ENCODE peak calls at places on chromosome 14, in eight cellular contexts. One of them, this sample, is unnamed.

GRCh38 chr14:89386214-89386886 is 30.7 kb downstream of the FOXN3 start:
- DNase-seq in DND-41: peak; percentile 42
- DNase-seq in mammary epithelial cell: no peak
- DNase-seq in Karpas-422: no peak
- DNase-seq in endothelial cell of umbilical vein: peak; percentile 12
- DNase-seq in OCI-LY7: no peak
- DNase-seq in HCT116: no peak
- DNase-seq in fibroblast of lung: peak; percentile 32
- DNase-seq in this sample: peak; percentile 74

GRCh38 chr14:96391293-96392118 is 422 bp upstream of the AK7 start:
- DNase-seq in DND-41: peak; percentile 98
- DNase-seq in mammary epithelial cell: peak; percentile 94
- DNase-seq in Karpas-422: peak; percentile 100
- DNase-seq in endothelial cell of umbilical vein: peak; percentile 96
- DNase-seq in OCI-LY7: peak; percentile 94
- DNase-seq in HCT116: peak; percentile 85
- DNase-seq in fibroblast of lung: peak; percentile 94
- DNase-seq in this sample: peak; percentile 98

GRCh38 chr14:33839193-33840076 is 111.4 kb downstream of the EGLN3 start:
- DNase-seq in DND-41: peak; percentile 70
- DNase-seq in mammary epithelial cell: peak; percentile 24
- DNase-seq in Karpas-422: peak; percentile 83
- DNase-seq in endothelial cell of umbilical vein: peak; percentile 37
- DNase-seq in OCI-LY7: peak; percentile 58
- DNase-seq in HCT116: peak; percentile 31
- DNase-seq in fibroblast of lung: peak; percentile 61
- DNase-seq in this sample: peak; percentile 76

GRCh38 chr14:72291908-72292688 is 359.9 kb downstream of the RGS6 start:
- DNase-seq in DND-41: peak; percentile 31
- DNase-seq in mammary epithelial cell: peak; percentile 54
- DNase-seq in Karpas-422: peak; percentile 87
- DNase-seq in endothelial cell of umbilical vein: peak; percentile 5
- DNase-seq in OCI-LY7: peak; percentile 20
- DNase-seq in HCT116: peak; percentile 15
- DNase-seq in fibroblast of lung: peak; percentile 49
- DNase-seq in this sample: peak; percentile 76

GRCh38 chr14:55122441-55122986 is 6.5 kb upstream of the LGALS3 start:
- DNase-seq in DND-41: no peak
- DNase-seq in mammary epithelial cell: no peak
- DNase-seq in Karpas-422: no peak
- DNase-seq in endothelial cell of umbilical vein: no peak
- DNase-seq in OCI-LY7: no peak
- DNase-seq in HCT116: no peak
- DNase-seq in fibroblast of lung: peak; percentile 63
- DNase-seq in this sample: no peak

GRCh38 chr14:60861545-60862147 is 119.2 kb downstream of the TRMT5 start:
- DNase-seq in DND-41: no peak
- DNase-seq in mammary epithelial cell: no peak
- DNase-seq in Karpas-422: no peak
- DNase-seq in endothelial cell of umbilical vein: no peak
- DNase-seq in OCI-LY7: no peak
- DNase-seq in HCT116: no peak
- DNase-seq in fibroblast of lung: no peak
- DNase-seq in this sample: no peak

GRCh38 chr14:105474478-105475268 is at the start of gene CRIP2:
- DNase-seq in DND-41: no peak
- DNase-seq in mammary epithelial cell: peak; percentile 47
- DNase-seq in Karpas-422: peak; percentile 77
- DNase-seq in endothelial cell of umbilical vein: peak; percentile 41
- DNase-seq in OCI-LY7: no peak
- DNase-seq in HCT116: no peak
- DNase-seq in fibroblast of lung: no peak
- DNase-seq in this sample: peak; percentile 83

GRCh38 chr14:89507521-89507920 is 90.5 kb upstream of the FOXN3 start:
- DNase-seq in DND-41: no peak
- DNase-seq in mammary epithelial cell: peak; percentile 87
- DNase-seq in Karpas-422: no peak
- DNase-seq in endothelial cell of umbilical vein: peak; percentile 76
- DNase-seq in OCI-LY7: no peak
- DNase-seq in HCT116: peak; percentile 75
- DNase-seq in fibroblast of lung: peak; percentile 79
- DNase-seq in this sample: peak; percentile 78

GRCh38 chr14:90087433-90087832 is 25.6 kb downstream of the KCNK13 start:
- DNase-seq in DND-41: no peak
- DNase-seq in mammary epithelial cell: peak; percentile 30
- DNase-seq in Karpas-422: peak; percentile 63
- DNase-seq in endothelial cell of umbilical vein: no peak
- DNase-seq in OCI-LY7: no peak
- DNase-seq in HCT116: no peak
- DNase-seq in fibroblast of lung: peak; percentile 55
- DNase-seq in this sample: peak; percentile 75

GRCh38 chr14:81710232-81710845 is 176.7 kb upstream of the SEL1L start:
- DNase-seq in DND-41: peak; percentile 21
- DNase-seq in mammary epithelial cell: peak; percentile 20
- DNase-seq in Karpas-422: peak; percentile 88
- DNase-seq in endothelial cell of umbilical vein: no peak
- DNase-seq in OCI-LY7: peak; percentile 52
- DNase-seq in HCT116: peak; percentile 16
- DNase-seq in fibroblast of lung: peak; percentile 11
- DNase-seq in this sample: peak; percentile 31

GRCh38 chr14:38808734-38809455 is 294.1 kb downstream of the SEC23A start:
- DNase-seq in DND-41: peak; percentile 16
- DNase-seq in mammary epithelial cell: peak; percentile 21
- DNase-seq in Karpas-422: peak; percentile 78
- DNase-seq in endothelial cell of umbilical vein: no peak
- DNase-seq in OCI-LY7: no peak
- DNase-seq in HCT116: peak; percentile 1
- DNase-seq in fibroblast of lung: no peak
- DNase-seq in this sample: no peak

GRCh38 chr14:90871605-90872233 is 55.5 kb upstream of the TTC7B start:
- DNase-seq in DND-41: no peak
- DNase-seq in mammary epithelial cell: peak; percentile 84
- DNase-seq in Karpas-422: no peak
- DNase-seq in endothelial cell of umbilical vein: peak; percentile 30
- DNase-seq in OCI-LY7: no peak
- DNase-seq in HCT116: no peak
- DNase-seq in fibroblast of lung: peak; percentile 49
- DNase-seq in this sample: peak; percentile 58

GRCh38 chr14:69553221-69553620 is 21.4 kb downstream of the CCDC177 start:
- DNase-seq in DND-41: no peak
- DNase-seq in mammary epithelial cell: peak; percentile 58
- DNase-seq in Karpas-422: no peak
- DNase-seq in endothelial cell of umbilical vein: no peak
- DNase-seq in OCI-LY7: no peak
- DNase-seq in HCT116: no peak
- DNase-seq in fibroblast of lung: peak; percentile 85
- DNase-seq in this sample: peak; percentile 75

GRCh38 chr14:100669011-100669412 is 57.7 kb upstream of the DLK1 start:
- DNase-seq in DND-41: no peak
- DNase-seq in mammary epithelial cell: no peak
- DNase-seq in Karpas-422: no peak
- DNase-seq in endothelial cell of umbilical vein: no peak
- DNase-seq in OCI-LY7: no peak
- DNase-seq in HCT116: no peak
- DNase-seq in fibroblast of lung: no peak
- DNase-seq in this sample: no peak

GRCh38 chr14:49770212-49770817 is 2.4 kb downstream of the KLHDC2 start:
- DNase-seq in DND-41: no peak
- DNase-seq in mammary epithelial cell: no peak
- DNase-seq in Karpas-422: no peak
- DNase-seq in endothelial cell of umbilical vein: no peak
- DNase-seq in OCI-LY7: no peak
- DNase-seq in HCT116: no peak
- DNase-seq in fibroblast of lung: peak; percentile 62
- DNase-seq in this sample: peak; percentile 28

GRCh38 chr14:96711559-96712267 is 85.5 kb upstream of the VRK1 start:
- DNase-seq in DND-41: no peak
- DNase-seq in mammary epithelial cell: no peak
- DNase-seq in Karpas-422: no peak
- DNase-seq in endothelial cell of umbilical vein: no peak
- DNase-seq in OCI-LY7: no peak
- DNase-seq in HCT116: no peak
- DNase-seq in fibroblast of lung: no peak
- DNase-seq in this sample: no peak

GRCh38 chr14:69261761-69262331 is 1.9 kb downstream of the GALNT16 start:
- DNase-seq in DND-41: no peak
- DNase-seq in mammary epithelial cell: no peak
- DNase-seq in Karpas-422: no peak
- DNase-seq in endothelial cell of umbilical vein: no peak
- DNase-seq in OCI-LY7: no peak
- DNase-seq in HCT116: no peak
- DNase-seq in fibroblast of lung: no peak
- DNase-seq in this sample: peak; percentile 55

GRCh38 chr14:68397371-68397779 is 395.5 kb downstream of the ZFP36L1 start:
- DNase-seq in DND-41: no peak
- DNase-seq in mammary epithelial cell: no peak
- DNase-seq in Karpas-422: no peak
- DNase-seq in endothelial cell of umbilical vein: no peak
- DNase-seq in OCI-LY7: no peak
- DNase-seq in HCT116: no peak
- DNase-seq in fibroblast of lung: no peak
- DNase-seq in this sample: no peak

GRCh38 chr14:74289801-74290200 is 12.9 kb downstream of the ABCD4 start:
- DNase-seq in DND-41: no peak
- DNase-seq in mammary epithelial cell: no peak
- DNase-seq in Karpas-422: no peak
- DNase-seq in endothelial cell of umbilical vein: no peak
- DNase-seq in OCI-LY7: no peak
- DNase-seq in HCT116: no peak
- DNase-seq in fibroblast of lung: no peak
- DNase-seq in this sample: no peak
- H4K20me1 ChIP-seq in DND-41: peaks cover 15% of the 10 kb centered on the region
- H4K20me1 ChIP-seq in mammary epithelial cell: no peaks in the 10 kb centered on the region
- H4K20me1 ChIP-seq in Karpas-422: no peaks in the 10 kb centered on the region
- H4K20me1 ChIP-seq in endothelial cell of umbilical vein: peaks cover 2% of the 10 kb centered on the region
- H4K20me1 ChIP-seq in OCI-LY7: no peaks in the 10 kb centered on the region
- H4K20me1 ChIP-seq in HCT116: no peaks in the 10 kb centered on the region
- H4K20me1 ChIP-seq in fibroblast of lung: no peaks in the 10 kb centered on the region
- H4K20me1 ChIP-seq in this sample: no peaks in the 10 kb centered on the region

DNA sequence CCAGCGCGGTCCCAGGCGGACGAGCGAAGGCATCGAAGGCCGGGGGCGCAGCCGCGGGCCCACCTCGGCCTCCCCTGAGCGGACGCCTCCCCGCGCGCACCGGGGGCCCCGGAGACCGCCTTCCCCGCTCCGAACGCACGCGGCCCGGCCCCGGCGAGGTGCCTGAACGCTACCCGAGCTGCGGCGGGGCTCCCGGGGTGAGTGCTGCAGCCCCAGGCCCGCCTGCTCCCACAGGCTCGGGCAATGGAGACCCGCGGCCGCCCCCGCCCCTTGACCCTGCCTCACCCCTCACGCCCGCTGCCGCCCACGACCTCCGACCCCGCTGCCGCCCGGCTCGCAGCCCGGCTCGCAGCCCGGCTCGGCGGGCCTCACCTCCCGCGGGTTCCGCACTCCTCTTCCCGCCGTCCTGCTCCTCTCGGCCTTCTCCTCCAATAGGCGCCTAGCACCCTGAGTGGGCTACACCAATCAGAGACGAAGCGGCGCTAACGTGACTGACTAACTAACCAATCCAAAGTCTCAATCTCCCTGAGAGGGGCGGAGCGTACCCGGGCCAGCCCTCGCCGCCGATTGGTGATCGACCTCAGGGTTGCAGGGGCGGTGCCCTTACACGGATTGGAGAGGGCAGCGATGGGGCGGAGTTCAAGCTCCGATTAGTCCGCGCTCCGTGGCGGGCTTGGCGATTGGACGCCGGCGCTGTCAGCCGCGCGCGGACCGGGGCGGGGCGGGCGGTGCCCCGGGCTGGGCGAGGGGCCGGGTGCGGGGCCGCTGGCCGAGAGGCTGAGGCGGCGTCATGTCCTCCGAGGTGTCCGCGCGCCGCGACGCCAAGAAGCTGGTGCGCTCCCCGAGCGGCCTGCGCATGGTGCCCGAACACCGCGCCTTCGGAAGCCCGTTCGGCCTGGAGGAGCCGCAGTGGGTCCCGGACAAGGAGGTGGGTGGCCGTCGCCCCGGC is at the start of the genes XRCC3 and ZFYVE21:
- DNase-seq in DND-41: peak; percentile 100
- DNase-seq in mammary epithelial cell: peak; percentile 99
- DNase-seq in Karpas-422: peak; percentile 100
- DNase-seq in endothelial cell of umbilical vein: peak; percentile 100
- DNase-seq in OCI-LY7: peak; percentile 99
- DNase-seq in HCT116: peak; percentile 99
- DNase-seq in fibroblast of lung: peak; percentile 99
- DNase-seq in this sample: peak; percentile 100
- H4K20me1 ChIP-seq in DND-41: peaks cover 64% of the 10 kb centered on the region
- H4K20me1 ChIP-seq in mammary epithelial cell: no peaks in the 10 kb centered on the region
- H4K20me1 ChIP-seq in Karpas-422: peaks cover 9% of the 10 kb centered on the region
- H4K20me1 ChIP-seq in endothelial cell of umbilical vein: no peaks in the 10 kb centered on the region
- H4K20me1 ChIP-seq in OCI-LY7: peaks cover 8% of the 10 kb centered on the region
- H4K20me1 ChIP-seq in HCT116: no peaks in the 10 kb centered on the region
- H4K20me1 ChIP-seq in fibroblast of lung: no peaks in the 10 kb centered on the region
- H4K20me1 ChIP-seq in this sample: no peaks in the 10 kb centered on the region

DNA sequence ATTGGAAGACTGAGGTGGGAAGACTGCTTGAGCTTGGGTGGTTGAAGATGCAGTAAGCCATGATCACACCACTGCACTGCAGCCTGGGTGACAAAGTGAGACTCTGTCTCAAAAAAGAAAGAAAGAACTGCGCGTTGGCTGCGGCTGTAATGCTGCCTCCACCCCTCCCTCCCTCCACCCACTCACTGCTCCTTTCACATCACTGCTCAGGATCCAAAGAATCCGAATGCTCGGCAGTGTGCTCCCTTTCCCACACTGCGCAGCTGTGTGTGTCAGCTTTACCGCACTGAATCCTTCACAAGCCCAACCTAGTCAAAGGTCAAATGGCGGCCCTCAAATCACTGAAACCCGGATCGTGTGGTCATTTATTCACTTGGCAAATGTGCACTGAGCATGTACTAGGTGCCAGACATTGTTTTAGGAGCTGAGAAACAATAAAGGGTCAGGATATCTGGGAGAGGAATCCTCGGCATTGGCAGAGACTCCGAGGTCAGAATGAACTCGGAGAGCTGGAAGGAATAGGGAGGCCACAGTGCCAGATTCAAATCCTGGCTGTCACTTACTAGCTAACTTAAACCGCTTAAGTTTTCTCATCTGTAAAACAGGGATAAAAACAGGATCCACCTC is 11.5 kb upstream of the TDRD9 start:
- DNase-seq in DND-41: no peak
- DNase-seq in mammary epithelial cell: no peak
- DNase-seq in Karpas-422: no peak
- DNase-seq in endothelial cell of umbilical vein: no peak
- DNase-seq in OCI-LY7: no peak
- DNase-seq in HCT116: no peak
- DNase-seq in fibroblast of lung: no peak
- DNase-seq in this sample: no peak
- H4K20me1 ChIP-seq in DND-41: peaks cover 41% of the 10 kb centered on the region
- H4K20me1 ChIP-seq in mammary epithelial cell: no peaks in the 10 kb centered on the region
- H4K20me1 ChIP-seq in Karpas-422: peaks cover 30% of the 10 kb centered on the region
- H4K20me1 ChIP-seq in endothelial cell of umbilical vein: no peaks in the 10 kb centered on the region
- H4K20me1 ChIP-seq in OCI-LY7: peaks cover 4% of the 10 kb centered on the region
- H4K20me1 ChIP-seq in HCT116: peaks cover 4% of the 10 kb centered on the region
- H4K20me1 ChIP-seq in fibroblast of lung: no peaks in the 10 kb centered on the region
- H4K20me1 ChIP-seq in this sample: no peaks in the 10 kb centered on the region

DNA sequence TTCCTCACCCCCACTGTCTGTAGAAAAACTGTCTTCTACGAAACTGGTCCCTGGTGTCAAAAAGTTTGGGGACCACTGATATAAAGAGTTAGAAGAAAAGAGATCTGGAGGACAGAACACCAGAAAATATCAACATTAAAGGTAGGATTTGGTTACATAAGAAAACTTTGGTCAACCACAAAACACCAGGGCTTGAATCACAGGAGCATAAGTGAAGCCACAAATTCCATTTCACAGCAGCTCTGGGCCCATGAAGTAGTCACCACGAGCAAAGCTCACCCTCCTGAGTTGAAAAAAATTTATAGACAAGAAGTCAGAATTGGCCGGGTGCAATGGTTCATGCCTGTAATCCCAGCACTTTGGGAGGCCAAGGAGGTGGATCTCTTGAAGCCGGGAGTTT is 19.4 kb downstream of the RALGAPA1 start:
- DNase-seq in DND-41: peak; percentile 29
- DNase-seq in mammary epithelial cell: peak; percentile 61
- DNase-seq in Karpas-422: no peak
- DNase-seq in endothelial cell of umbilical vein: no peak
- DNase-seq in OCI-LY7: no peak
- DNase-seq in HCT116: no peak
- DNase-seq in fibroblast of lung: no peak
- DNase-seq in this sample: peak; percentile 52
- H4K20me1 ChIP-seq in DND-41: peaks cover 17% of the 10 kb centered on the region
- H4K20me1 ChIP-seq in mammary epithelial cell: no peaks in the 10 kb centered on the region
- H4K20me1 ChIP-seq in Karpas-422: no peaks in the 10 kb centered on the region
- H4K20me1 ChIP-seq in endothelial cell of umbilical vein: no peaks in the 10 kb centered on the region
- H4K20me1 ChIP-seq in OCI-LY7: no peaks in the 10 kb centered on the region
- H4K20me1 ChIP-seq in HCT116: no peaks in the 10 kb centered on the region
- H4K20me1 ChIP-seq in fibroblast of lung: no peaks in the 10 kb centered on the region
- H4K20me1 ChIP-seq in this sample: no peaks in the 10 kb centered on the region